ENCODE peak calls at places on chromosomes 12 and 14, in five cellular contexts. F, J, D, A and U are unnamed samples.

GRCh38 chr12:112555621-112556233 is 137.0 kb downstream of the PTPN11 start:
- DNase-seq in F (no peak), J (no peak), D (no peak), A (no peak), U (no peak)

GRCh38 chr12:71476513-71476912 is 36.9 kb downstream of the LGR5 start:
- DNase-seq in F (no peak), J (no peak), D (no peak), A (no peak), U (no peak)

GRCh38 chr12:80445083-80445482 is 1.0 kb downstream of the PTPRQ start:
- DNase-seq in F (no peak), J (no peak), D (no peak), A (no peak), U (no peak)

GRCh38 chr12:3727877-3728632 is 24.9 kb downstream of the CRACR2A start:
- DNase-seq in F (no peak), J (no peak), D (no peak), A (no peak), U (no peak)

GRCh38 chr14:70193396-70193795 is 4.6 kb upstream of the SLC8A3 start:
- DNase-seq in F (no peak), J (no peak), D (no peak), A (no peak), U (no peak)

GRCh38 chr14:103930051-103930604 is 1.9 kb downstream of the TDRD9 start:
- DNase-seq in F (no peak), J (no peak), D (no peak), A (no peak), U (no peak)

GRCh38 chr14:23562822-23563472 is 4.6 kb downstream of the AP1G2 start:
- DNase-seq in F (no peak), J (peak; percentile 74), D (no peak), A (peak; percentile 58), U (no peak)

GRCh38 chr12:27337376-27337775 is 4.7 kb downstream of the BMAL2 start:
- DNase-seq in F (no peak), J (no peak), D (no peak), A (no peak), U (no peak)

GRCh38 chr12:132490481-132491348 is 764 bp downstream of the FBRSL1 start:
- DNase-seq in F (no peak), J (no peak), D (no peak), A (no peak), U (no peak)

GRCh38 chr14:95915326-95915725 is 38.7 kb downstream of the TUNAR start:
- DNase-seq in F (no peak), J (no peak), D (no peak), A (no peak), U (no peak)

GRCh38 chr12:10128687-10129086 is 1.3 kb downstream of the CLEC7A start:
- DNase-seq in F (no peak), J (no peak), D (no peak), A (no peak), U (no peak)

GRCh38 chr12:112850343-112850742 is 56.4 kb upstream of the OAS1 start:
- DNase-seq in F (no peak), J (no peak), D (no peak), A (no peak), U (no peak)

GRCh38 chr12:27229367-27229766 is 14.7 kb upstream of the STK38L start:
- DNase-seq in F (no peak), J (no peak), D (no peak), A (no peak), U (no peak)

GRCh38 chr12:84637926-84638325 is 274.7 kb downstream of the SLC6A15 start:
- DNase-seq in F (no peak), J (no peak), D (no peak), A (no peak), U (no peak)

GRCh38 chr12:12648951-12649650 is 37.4 kb downstream of the CREBL2 start:
- DNase-seq in F (no peak), J (no peak), D (no peak), A (no peak), U (no peak)
- H3K9me3 ChIP-seq in F (no peaks in the 10 kb centered on the region), J (peaks cover 16% of the 10 kb centered on the region), D (peaks cover 27% of the 10 kb centered on the region), A (peaks cover 29% of the 10 kb centered on the region), U (peaks cover 3% of the 10 kb centered on the region)

DNA sequence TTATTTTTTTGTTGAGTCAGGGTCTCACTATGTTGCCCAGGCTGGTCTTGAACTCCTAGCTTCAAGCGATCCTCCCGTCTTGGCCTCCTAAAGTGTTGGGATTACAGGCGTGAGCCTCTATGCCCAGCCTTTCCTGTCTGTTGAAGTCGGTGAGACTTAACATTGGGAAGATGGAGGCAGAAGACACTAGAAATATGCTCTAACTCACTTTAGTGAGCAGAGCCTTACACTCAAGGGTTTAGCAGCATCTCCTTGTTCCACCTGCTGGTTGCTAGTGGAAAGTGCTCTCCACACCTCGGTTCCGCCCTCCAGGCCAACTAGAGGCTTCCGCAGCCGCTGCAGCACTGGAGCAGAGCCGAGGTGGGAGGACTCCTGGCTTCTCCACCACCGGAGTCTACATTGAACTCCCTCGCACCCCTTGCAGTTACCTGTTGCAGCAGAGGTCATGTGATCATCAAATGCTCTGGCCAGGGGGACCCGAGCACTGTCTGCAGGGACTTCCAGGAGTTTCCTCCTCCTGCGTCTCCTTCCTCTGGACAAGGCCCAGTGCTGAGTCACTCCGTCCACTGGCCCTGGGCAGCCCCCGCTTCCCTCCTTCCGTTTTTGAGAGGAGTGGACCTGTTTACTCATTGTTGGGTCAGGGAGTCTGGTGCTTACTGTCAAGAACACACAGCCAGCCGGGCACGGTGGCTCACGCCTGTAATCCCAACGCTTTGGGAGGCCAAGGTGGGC is 9.4 kb upstream of the HVCN1 start:
- DNase-seq in F (peak; percentile 79), J (peak; percentile 86), D (peak; percentile 75), A (peak; percentile 81), U (peak; percentile 71)
- H3K27ac ChIP-seq in F (no peak overlapping the region), J (peak overlapping the region; percentile 41), D (peak overlapping the region; percentile 16), A (peak overlapping the region; percentile 50), U (no peak overlapping the region)

GRCh38 chr14:35987731-35988130 is 161.6 kb downstream of the BRMS1L start:
- DNase-seq in F (no peak), J (no peak), D (no peak), A (no peak), U (no peak)
- H3K4me1 ChIP-seq in F (no peaks in the 10 kb centered on the region), J (no peaks in the 10 kb centered on the region), D (no peaks in the 10 kb centered on the region), A (no peaks in the 10 kb centered on the region), U (no peaks in the 10 kb centered on the region)

GRCh38 chr14:36513012-36513420 is 7.0 kb downstream of the NKX2-1 start:
- DNase-seq in F (no peak), J (no peak), D (no peak), A (no peak), U (no peak)
- H3K9me3 ChIP-seq in F (no peaks in the 10 kb centered on the region), J (no peaks in the 10 kb centered on the region), D (no peaks in the 10 kb centered on the region), A (no peaks in the 10 kb centered on the region), U (no peaks in the 10 kb centered on the region)

GRCh38 chr14:20667957-20668356 is 16.4 kb upstream of the RNASE4 start:
- DNase-seq in F (no peak), J (no peak), D (no peak), A (no peak), U (no peak)
- H3K27ac ChIP-seq in F (no peak overlapping the region), J (no peak overlapping the region), D (no peak overlapping the region), A (no peak overlapping the region), U (no peak overlapping the region)

GRCh38 chr14:53534841-53535240 is 381.7 kb upstream of the DDHD1 start:
- DNase-seq in F (no peak), J (no peak), D (no peak), A (no peak), U (no peak)
- H3K4me1 ChIP-seq in F (peaks cover 2% of the 10 kb centered on the region), J (no peaks in the 10 kb centered on the region), D (no peaks in the 10 kb centered on the region), A (no peaks in the 10 kb centered on the region), U (no peaks in the 10 kb centered on the region)

GRCh38 chr14:106317593-106317992 is 791.2 kb downstream of the TMEM121 start:
- DNase-seq in F (no peak), J (no peak), D (no peak), A (no peak), U (no peak)
- H3K9me3 ChIP-seq in F (no peaks in the 10 kb centered on the region), J (no peaks in the 10 kb centered on the region), D (no peaks in the 10 kb centered on the region), A (no peaks in the 10 kb centered on the region), U (peaks cover 3% of the 10 kb centered on the region)